ENCODE peak calls at places on chromosomes 1 and 21, in four cellular contexts. M, N, P and Y are unnamed samples.

GRCh38 chr1:220335668-220336067 is 63.4 kb upstream of the RAB3GAP2 start:
- DNase-seq in P (no peak), N (no peak), M (no peak), Y (no peak)

GRCh38 chr1:4690951-4691675 is 36.7 kb downstream of the AJAP1 start:
- DNase-seq in M (no peak), P (peak; percentile 53), N (no peak), Y (no peak)

GRCh38 chr1:162279099-162279498 is 97.6 kb downstream of the SPATA46 start:
- DNase-seq in P (no peak), M (no peak), N (no peak), Y (no peak)

GRCh38 chr1:196317535-196318522 is 290.4 kb downstream of the KCNT2 start:
- DNase-seq in N (no peak), P (peak; percentile 9), M (no peak), Y (no peak)

GRCh38 chr1:100866041-100866900 is 28.4 kb downstream of the EXTL2 start:
- DNase-seq in N (no peak), M (no peak), P (no peak), Y (no peak)

GRCh38 chr21:29689753-29690152 is 250.0 kb downstream of the GRIK1 start:
- DNase-seq in M (no peak), N (no peak), P (no peak), Y (no peak)

GRCh38 chr21:43373387-43374227 is 53.3 kb downstream of the SIK1 start:
- DNase-seq in P (no peak), M (no peak), N (no peak), Y (no peak)

GRCh38 chr1:201277441-201277840 is 5.9 kb upstream of the PKP1 start:
- DNase-seq in M (no peak), N (no peak), P (no peak), Y (no peak)

GRCh38 chr1:244207042-244207934 is 156.2 kb downstream of the ZBTB18 start:
- DNase-seq in M (no peak), P (no peak), N (no peak), Y (no peak)

GRCh38 chr1:38612956-38613355 is 246.6 kb downstream of the RRAGC start:
- DNase-seq in M (no peak), P (no peak), N (no peak), Y (no peak)

GRCh38 chr1:56501888-56502287 is 77.5 kb downstream of the PLPP3 start:
- DNase-seq in P (no peak), N (no peak), M (no peak), Y (no peak)

GRCh38 chr21:46091118-46091517 is 6.8 kb upstream of the COL6A2 start:
- DNase-seq in M (no peak), P (no peak), N (no peak), Y (no peak)

GRCh38 chr1:202365092-202365815 is 16.8 kb downstream of the PPP1R12B start:
- DNase-seq in N (no peak), P (peak; percentile 39), M (no peak), Y (no peak)

GRCh38 chr1:151919246-151919645 is 9.9 kb upstream of the THEM4 start:
- DNase-seq in M (no peak), N (no peak), P (no peak), Y (no peak)

GRCh38 chr1:194184402-194184801 is 998.0 kb upstream of the B3GALT2 start:
- DNase-seq in P (no peak), M (no peak), N (no peak), Y (no peak)

GRCh38 chr1:203581841-203582240 is 44.8 kb upstream of the ATP2B4 start:
- DNase-seq in N (no peak), M (no peak), P (peak; percentile 71), Y (no peak)

GRCh38 chr1:90717356-90717664 is 208 bp upstream of the BARHL2 start:
- DNase-seq in N (no peak), M (no peak), P (no peak), Y (no peak)

GRCh38 chr1:244992833-244993232 is 128.5 kb upstream of the HNRNPU start:
- DNase-seq in M (no peak), N (no peak), P (peak; percentile 27), Y (no peak)

GRCh38 chr1:160193091-160193819 is 2.9 kb downstream of the CASQ1 start:
- DNase-seq in M (peak; percentile 75), N (peak; percentile 83), P (peak; percentile 75), Y (peak; percentile 75)

GRCh38 chr1:205604825-205605544 is 26.8 kb downstream of the ELK4 start:
- DNase-seq in M (no peak), N (no peak), P (no peak), Y (no peak)

GRCh38 chr21:37671381-37671780 is 244.9 kb downstream of the KCNJ6 start:
- DNase-seq in M (no peak), N (no peak), P (no peak), Y (no peak)

GRCh38 chr21:33975548-33976081 is 60.0 kb upstream of the ATP5PO start:
- DNase-seq in N (peak; percentile 3), M (peak; percentile 33), P (no peak), Y (no peak)

GRCh38 chr1:117260761-117261462 is 50.2 kb upstream of the VTCN1 start:
- DNase-seq in P (no peak), N (no peak), M (no peak), Y (no peak)

GRCh38 chr1:162359523-162360236 is 17.0 kb downstream of the SPATA46 start:
- DNase-seq in N (no peak), P (no peak), M (no peak), Y (no peak)

GRCh38 chr1:201190624-201191051 is at the start of gene IGFN1:
- DNase-seq in P (no peak), N (no peak), M (no peak), Y (no peak)

GRCh38 chr1:199394856-199395255 is 632.7 kb upstream of the NR5A2 start:
- DNase-seq in N (no peak), M (no peak), P (no peak), Y (no peak)

GRCh38 chr1:6070450-6070974 is 24.8 kb downstream of the KCNAB2 start:
- DNase-seq in P (no peak), M (no peak), N (no peak), Y (no peak)

GRCh38 chr1:235675152-235675890 is 25.7 kb upstream of the GNG4 start:
- DNase-seq in N (no peak), M (no peak), P (no peak), Y (no peak)

GRCh38 chr1:155455588-155456195 is 106.9 kb downstream of the ASH1L start:
- DNase-seq in P (peak; percentile 10), N (no peak), M (no peak), Y (no peak)

GRCh38 chr1:21278898-21279819 is 11.1 kb downstream of the ECE1 start:
- DNase-seq in M (no peak), P (no peak), N (no peak), Y (no peak)

GRCh38 chr1:234963180-234963903 is 165.3 kb downstream of the TOMM20 start:
- DNase-seq in M (peak; percentile 70), N (peak; percentile 60), P (peak; percentile 83), Y (peak; percentile 68)

GRCh38 chr1:45097944-45098343 is 85.9 kb downstream of the UROD start:
- DNase-seq in P (no peak), M (no peak), N (no peak), Y (no peak)

GRCh38 chr1:178055779-178056471 is 38.0 kb upstream of the RASAL2 start:
- DNase-seq in M (no peak), N (no peak), P (no peak), Y (no peak)

GRCh38 chr1:46784666-46785065 is 14.2 kb upstream of the CYP4B1 start:
- DNase-seq in N (no peak), P (no peak), M (no peak), Y (no peak)

GRCh38 chr1:32701421-32701911 is 1.1 kb downstream of the SYNC start:
- DNase-seq in N (no peak), M (no peak), P (no peak), Y (no peak)